ENCODE peak calls at places on chromosomes 5 and 9, in seven cellular contexts. W, I, Y, Z, M, J and R are unnamed samples.

GRCh38 chr5:120258123-120258522 is 206.0 kb upstream of the PRR16 start:
- DNase-seq in W (no peak), I (no peak), Y (no peak), Z (peak; percentile 36), M (peak; percentile 19), J (no peak), R (no peak)

GRCh38 chr5:14778789-14779070 is 92.8 kb downstream of the ANKH start:
- DNase-seq in W (no peak), I (no peak), Y (no peak), Z (no peak), M (no peak), J (no peak), R (no peak)

GRCh38 chr5:137115152-137115551 is 384.0 kb downstream of the SPOCK1 start:
- DNase-seq in W (no peak), I (no peak), Y (peak; percentile 3), Z (no peak), M (no peak), J (no peak), R (no peak)

GRCh38 chr5:131867524-131867923 is 70.7 kb upstream of the FNIP1 start:
- DNase-seq in W (no peak), I (no peak), Y (no peak), Z (no peak), M (no peak), J (no peak), R (no peak)

GRCh38 chr5:8842906-8843590 is 702.8 kb downstream of the SEMA5A start:
- DNase-seq in W (no peak), I (no peak), Y (peak; percentile 61), Z (peak; percentile 68), M (peak; percentile 35), J (no peak), R (no peak)

GRCh38 chr9:78294290-78295176 is 2.4 kb upstream of the PSAT1 start:
- DNase-seq in W (no peak), I (no peak), Y (no peak), Z (no peak), M (no peak), J (no peak), R (no peak)

GRCh38 chr5:87094347-87094746 is 173.3 kb upstream of the RASA1 start:
- DNase-seq in W (no peak), I (no peak), Y (no peak), Z (no peak), M (no peak), J (no peak), R (no peak)

GRCh38 chr5:28914302-28914701 is 1875.9 kb upstream of the CDH9 start:
- DNase-seq in W (no peak), I (no peak), Y (no peak), Z (no peak), M (no peak), J (no peak), R (no peak)

GRCh38 chr5:77486344-77486962 is 5.7 kb downstream of the WDR41 start:
- DNase-seq in W (no peak), I (no peak), Y (no peak), Z (peak; percentile 80), M (no peak), J (no peak), R (no peak)

GRCh38 chr5:135135530-135136201 is 101.6 kb upstream of the PITX1 start:
- DNase-seq in W (no peak), I (no peak), Y (peak; percentile 66), Z (peak; percentile 87), M (peak; percentile 55), J (no peak), R (no peak)

GRCh38 chr5:78293856-78294249 is 645 bp downstream of the AP3B1 start:
- DNase-seq in W (no peak), I (no peak), Y (no peak), Z (peak; percentile 15), M (no peak), J (no peak), R (no peak)

GRCh38 chr9:27600254-27600653 is 27.0 kb upstream of the C9orf72 start:
- DNase-seq in W (no peak), I (no peak), Y (no peak), Z (no peak), M (no peak), J (no peak), R (no peak)

GRCh38 chr5:83104031-83104430 is 26.7 kb downstream of the XRCC4 start:
- DNase-seq in W (no peak), I (no peak), Y (no peak), Z (no peak), M (no peak), J (no peak), R (no peak)

GRCh38 chr9:114869845-114870244 is 60.5 kb downstream of the TNFSF8 start:
- DNase-seq in W (peak; percentile 20), I (no peak), Y (peak; percentile 55), Z (no peak), M (no peak), J (peak; percentile 70), R (no peak)

GRCh38 chr9:107705521-107705920 is 216.0 kb upstream of the KLF4 start:
- DNase-seq in W (no peak), I (no peak), Y (no peak), Z (no peak), M (no peak), J (no peak), R (no peak)

GRCh38 chr5:91030521-91031395 is 352.4 kb downstream of the ARRDC3 start:
- DNase-seq in W (no peak), I (no peak), Y (peak; percentile 59), Z (no peak), M (no peak), J (no peak), R (no peak)

GRCh38 chr5:119323630-119324000 is 32.2 kb upstream of the TNFAIP8 start:
- DNase-seq in W (no peak), I (no peak), Y (peak; percentile 64), Z (peak; percentile 60), M (no peak), J (no peak), R (no peak)

GRCh38 chr5:178788381-178789085 is 58.1 kb upstream of the ZNF354A start:
- DNase-seq in W (no peak), I (no peak), Y (no peak), Z (no peak), M (no peak), J (no peak), R (no peak)

GRCh38 chr9:36755019-36755418 is 182.3 kb downstream of the MELK start:
- DNase-seq in W (no peak), I (no peak), Y (no peak), Z (no peak), M (no peak), J (no peak), R (no peak)

DNA sequence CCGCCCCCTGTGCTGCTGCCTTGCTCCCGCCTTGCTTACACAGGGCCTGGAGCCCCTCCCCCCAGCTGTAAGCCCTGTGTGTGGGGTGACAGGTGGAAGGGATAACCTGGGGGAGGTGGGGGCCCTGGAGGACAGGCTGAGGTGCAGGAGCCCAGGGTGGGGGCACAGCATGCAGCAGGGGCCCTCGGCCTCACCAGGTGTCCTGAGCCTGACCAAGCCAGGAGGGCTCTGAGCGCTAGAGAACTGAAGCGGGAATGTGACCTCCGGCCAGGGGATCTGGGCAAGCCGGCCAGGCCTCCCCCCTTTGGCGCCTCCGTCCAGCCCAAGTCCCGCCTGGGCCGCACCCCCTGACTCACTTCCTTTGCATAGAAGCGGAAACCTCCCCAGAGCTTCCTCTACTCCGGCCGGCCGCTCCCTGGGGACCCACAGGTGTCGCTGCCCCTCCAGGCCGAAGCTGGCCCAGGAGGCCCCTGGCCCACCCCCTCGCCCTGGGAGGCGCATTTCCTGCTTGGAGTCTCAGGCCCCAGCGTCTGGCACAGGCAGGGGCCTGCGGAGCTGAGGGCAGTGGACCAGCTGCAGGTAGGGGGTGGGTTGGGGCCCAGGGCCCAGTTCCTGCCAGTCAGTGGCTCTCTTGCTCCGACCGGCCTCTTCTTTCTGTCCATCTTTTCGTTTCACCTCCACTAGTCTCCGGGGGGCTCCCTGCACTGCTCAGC is at the start of gene TOR4A:
- DNase-seq in W (no peak), I (peak; percentile 32), Y (peak; percentile 86), Z (peak; percentile 87), M (peak; percentile 54), J (peak; percentile 94), R (no peak)
- H3K27me3 ChIP-seq in W (no peaks in the 10 kb centered on the region), I (no peaks in the 10 kb centered on the region), Y (no peaks in the 10 kb centered on the region), Z (no peaks in the 10 kb centered on the region), M (no peaks in the 10 kb centered on the region), J (no peaks in the 10 kb centered on the region), R (no peaks in the 10 kb centered on the region)

DNA sequence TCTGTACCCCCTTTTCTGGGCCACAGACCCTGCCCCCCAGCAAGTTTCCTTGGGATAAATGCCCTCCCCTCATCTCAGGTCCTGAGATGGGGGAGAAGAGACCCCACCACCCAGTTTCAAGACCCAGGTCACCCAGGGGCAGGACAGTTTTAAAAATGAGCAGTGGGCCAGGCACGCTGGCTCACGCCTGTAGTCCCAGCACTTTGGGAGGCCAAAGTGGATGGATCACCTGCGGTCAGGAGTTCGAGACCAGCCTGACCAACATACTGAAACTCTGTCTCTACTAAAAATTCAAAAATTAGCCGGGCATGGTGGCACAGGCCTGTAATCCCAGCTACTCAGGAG is 6.1 kb downstream of the PTGES2 start:
- DNase-seq in W (no peak), I (no peak), Y (no peak), Z (no peak), M (no peak), J (no peak), R (no peak)
- H3K4me1 ChIP-seq in W (peaks cover 24% of the 10 kb centered on the region), I (peaks cover 13% of the 10 kb centered on the region), Y (peaks cover 11% of the 10 kb centered on the region), Z (peaks cover 12% of the 10 kb centered on the region), M (peaks cover 23% of the 10 kb centered on the region), J (peaks cover 38% of the 10 kb centered on the region), R (peaks cover 30% of the 10 kb centered on the region)

GRCh38 chr5:172926796-172927195 is 32.4 kb upstream of the RPL26L1 start:
- DNase-seq in W (no peak), I (no peak), Y (no peak), Z (no peak), M (no peak), J (no peak), R (no peak)

GRCh38 chr5:172929371-172929838 is 29.8 kb upstream of the RPL26L1 start:
- DNase-seq in W (no peak), I (no peak), Y (no peak), Z (peak; percentile 82), M (no peak), J (no peak), R (no peak)

GRCh38 chr5:172923539-172923938 is 35.7 kb upstream of the RPL26L1 start:
- DNase-seq in W (no peak), I (no peak), Y (no peak), Z (no peak), M (no peak), J (no peak), R (no peak)

GRCh38 chr5:172925336-172925948 is 33.8 kb upstream of the RPL26L1 start:
- DNase-seq in W (no peak), I (no peak), Y (no peak), Z (no peak), M (no peak), J (no peak), R (no peak)

GRCh38 chr5:172926008-172926523 is 33.2 kb upstream of the RPL26L1 start:
- DNase-seq in W (no peak), I (no peak), Y (no peak), Z (no peak), M (no peak), J (no peak), R (no peak)
- H3K27me3 ChIP-seq in W (no peaks in the 10 kb centered on the region), I (no peaks in the 10 kb centered on the region), Y (no peaks in the 10 kb centered on the region), Z (no peaks in the 10 kb centered on the region), M (no peaks in the 10 kb centered on the region), J (no peaks in the 10 kb centered on the region), R (no peaks in the 10 kb centered on the region)

DNA sequence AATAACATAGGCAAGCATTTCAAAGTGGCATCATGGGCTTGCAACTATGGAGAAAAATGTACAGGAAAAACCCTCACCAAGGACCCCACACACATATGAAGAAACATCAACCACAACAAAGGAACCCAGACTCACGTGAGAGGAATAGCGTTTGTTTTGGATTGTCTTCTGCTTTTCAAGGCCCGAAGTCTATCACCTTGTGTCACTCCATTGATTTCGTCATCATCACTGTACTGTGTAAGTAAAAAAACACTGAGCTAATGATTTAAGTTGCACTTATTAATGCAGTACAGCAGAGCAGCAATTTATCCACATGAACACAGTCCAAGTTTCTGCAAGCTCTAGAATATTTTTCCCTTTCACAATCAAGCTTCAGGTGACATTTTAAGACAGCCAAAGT is 72.4 kb downstream of the HABP4 start:
- DNase-seq in W (peak; percentile 9), I (no peak), Y (no peak), Z (no peak), M (no peak), J (peak; percentile 60), R (no peak)
- H3K4me1 ChIP-seq in W (no peaks in the 10 kb centered on the region), I (no peaks in the 10 kb centered on the region), Y (no peaks in the 10 kb centered on the region), Z (no peaks in the 10 kb centered on the region), M (no peaks in the 10 kb centered on the region), J (peaks cover 14% of the 10 kb centered on the region), R (no peaks in the 10 kb centered on the region)